ENCODE peak calls at places on chromosomes 12 and 14, in five cellular contexts. Z is IMR-90, L is H1, O is H9, X is neuronal stem cell. I is an unnamed sample.

GRCh38 chr12:60138526-60138925 is 542.7 kb downstream of the SLC16A7 start:
- DNase-seq in X (no peak), O (no peak), L (no peak), Z (no peak), I (no peak)

GRCh38 chr12:77608157-77608755 is 222.4 kb upstream of the NAV3 start:
- DNase-seq in Z (no peak), X (no peak), L (no peak), O (no peak), I (no peak)

GRCh38 chr12:4228122-4228580 is 45.4 kb upstream of the CCND2 start:
- DNase-seq in O (peak; percentile 91), L (peak; percentile 29), Z (no peak), X (no peak), I (no peak)

GRCh38 chr12:42794811-42795210 is 205.3 kb upstream of the PRICKLE1 start:
- DNase-seq in Z (peak; percentile 79), O (no peak), X (no peak), L (no peak), I (no peak)

GRCh38 chr14:101351146-101351545 is 210.1 kb upstream of the DIO3 start:
- DNase-seq in Z (no peak), O (no peak), X (no peak), L (no peak), I (no peak)

GRCh38 chr12:52628111-52628507 is 9.8 kb upstream of the KRT73 start:
- DNase-seq in O (peak; percentile 12), X (no peak), Z (no peak), L (no peak), I (no peak)

GRCh38 chr14:68379510-68380303 is 413.2 kb downstream of the ZFP36L1 start:
- DNase-seq in O (no peak), L (no peak), X (no peak), Z (no peak), I (no peak)

GRCh38 chr14:26794731-26795130 is 196.9 kb upstream of the NOVA1 start:
- DNase-seq in X (no peak), L (no peak), O (no peak), Z (peak; percentile 1), I (peak; percentile 27)

GRCh38 chr12:8917031-8917430 is 2.7 kb downstream of the PHC1 start:
- DNase-seq in O (no peak), X (no peak), L (no peak), Z (no peak), I (no peak)

GRCh38 chr14:22653012-22653621 is 9.0 kb upstream of the OR6J1 start:
- DNase-seq in O (peak; percentile 86), X (peak; percentile 63), Z (peak; percentile 74), L (peak; percentile 62), I (peak; percentile 76)

GRCh38 chr14:54676822-54677708 is 110.1 kb downstream of the SAMD4A start:
- DNase-seq in X (peak; percentile 71), Z (peak; percentile 96), O (peak; percentile 73), L (peak; percentile 61), I (peak; percentile 96)

GRCh38 chr14:51621654-51622053 is 30.1 kb upstream of the FRMD6 start:
- DNase-seq in X (no peak), L (no peak), O (no peak), Z (no peak), I (no peak)

GRCh38 chr14:22039938-22040780 is 366.5 kb upstream of the OR4E1 start:
- DNase-seq in X (no peak), Z (no peak), L (no peak), O (no peak), I (peak; percentile 1)

GRCh38 chr12:83086023-83086422 is 399.3 kb downstream of the TMTC2 start:
- DNase-seq in O (no peak), X (no peak), L (no peak), Z (no peak), I (no peak)

GRCh38 chr14:59631237-59631636 is 54.6 kb upstream of the CCDC175 start:
- DNase-seq in X (peak; percentile 17), L (no peak), O (peak; percentile 68), Z (no peak), I (peak; percentile 1)

GRCh38 chr14:59632381-59632780 is 55.8 kb upstream of the CCDC175 start:
- DNase-seq in X (peak; percentile 27), Z (peak; percentile 6), L (no peak), O (peak; percentile 66), I (peak; percentile 21)

GRCh38 chr14:59630281-59630963 is 53.8 kb upstream of the CCDC175 start:
- DNase-seq in O (peak; percentile 44), L (no peak), X (peak; percentile 53), Z (no peak), I (peak; percentile 1)

GRCh38 chr14:59638885-59639284 is 62.3 kb upstream of the CCDC175 start:
- DNase-seq in Z (no peak), L (no peak), O (no peak), X (no peak), I (no peak)

DNA sequence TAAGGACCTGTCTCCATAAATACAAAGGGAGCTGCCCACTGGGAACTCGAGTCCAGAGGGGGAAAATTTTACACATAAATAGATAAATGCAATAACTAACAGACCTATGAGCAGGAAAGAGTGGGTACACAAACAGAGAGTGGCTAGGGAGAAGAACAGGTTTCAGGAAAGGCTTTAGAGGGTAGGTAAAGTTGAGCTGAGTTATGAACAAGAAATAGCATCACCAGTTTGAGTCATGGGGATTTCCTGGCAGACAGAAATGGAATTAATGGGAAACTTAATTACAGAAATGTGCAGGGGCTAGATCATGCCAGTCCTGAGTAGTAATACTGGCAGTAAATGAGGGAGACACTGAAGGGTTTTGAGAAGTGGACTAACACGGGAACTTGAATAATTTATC is 58.0 kb upstream of the CCDC175 start:
- DNase-seq in X (no peak), L (no peak), Z (no peak), O (no peak), I (no peak)
- H3K27ac ChIP-seq in X (no peak overlapping the region), L (no peak overlapping the region), Z (no peak overlapping the region), O (no peak overlapping the region), I (no peak overlapping the region)

GRCh38 chr12:7089196-7089871 is 2.9 kb downstream of the C1R start:
- DNase-seq in X (no peak), L (no peak), Z (no peak), O (no peak), I (no peak)

GRCh38 chr12:7091660-7092228 is 501 bp downstream of the C1R start:
- DNase-seq in O (no peak), X (no peak), L (no peak), Z (no peak), I (no peak)

GRCh38 chr12:7090222-7090998 is 1.8 kb downstream of the C1R start:
- DNase-seq in L (no peak), X (no peak), Z (peak; percentile 55), O (peak; percentile 79), I (peak; percentile 38)

GRCh38 chr12:7092229-7092985 is at the start of gene C1R:
- DNase-seq in O (peak; percentile 71), Z (peak; percentile 92), X (peak; percentile 68), L (no peak), I (peak; percentile 89)

GRCh38 chr12:7091171-7091570 is 1.1 kb downstream of the C1R start:
- DNase-seq in L (no peak), Z (no peak), O (no peak), X (no peak), I (no peak)
- H2BK5ac ChIP-seq in L (no peak overlapping the region), Z (no peak overlapping the region), O (no peak overlapping the region), X (no peak overlapping the region), I (no peak overlapping the region)

GRCh38 chr12:122029620-122030426 is 8.1 kb downstream of the BCL7A start:
- DNase-seq in Z (no peak), O (no peak), L (no peak), X (no peak), I (no peak)

GRCh38 chr12:122032570-122032969 is 10.9 kb downstream of the BCL7A start:
- DNase-seq in X (no peak), Z (no peak), O (no peak), L (no peak), I (no peak)

GRCh38 chr12:122030427-122030825 is 8.7 kb downstream of the BCL7A start:
- DNase-seq in O (no peak), X (no peak), L (no peak), Z (no peak), I (no peak)

GRCh38 chr12:122028601-122029560 is 7.2 kb downstream of the BCL7A start:
- DNase-seq in Z (no peak), O (no peak), L (no peak), X (no peak), I (no peak)

DNA sequence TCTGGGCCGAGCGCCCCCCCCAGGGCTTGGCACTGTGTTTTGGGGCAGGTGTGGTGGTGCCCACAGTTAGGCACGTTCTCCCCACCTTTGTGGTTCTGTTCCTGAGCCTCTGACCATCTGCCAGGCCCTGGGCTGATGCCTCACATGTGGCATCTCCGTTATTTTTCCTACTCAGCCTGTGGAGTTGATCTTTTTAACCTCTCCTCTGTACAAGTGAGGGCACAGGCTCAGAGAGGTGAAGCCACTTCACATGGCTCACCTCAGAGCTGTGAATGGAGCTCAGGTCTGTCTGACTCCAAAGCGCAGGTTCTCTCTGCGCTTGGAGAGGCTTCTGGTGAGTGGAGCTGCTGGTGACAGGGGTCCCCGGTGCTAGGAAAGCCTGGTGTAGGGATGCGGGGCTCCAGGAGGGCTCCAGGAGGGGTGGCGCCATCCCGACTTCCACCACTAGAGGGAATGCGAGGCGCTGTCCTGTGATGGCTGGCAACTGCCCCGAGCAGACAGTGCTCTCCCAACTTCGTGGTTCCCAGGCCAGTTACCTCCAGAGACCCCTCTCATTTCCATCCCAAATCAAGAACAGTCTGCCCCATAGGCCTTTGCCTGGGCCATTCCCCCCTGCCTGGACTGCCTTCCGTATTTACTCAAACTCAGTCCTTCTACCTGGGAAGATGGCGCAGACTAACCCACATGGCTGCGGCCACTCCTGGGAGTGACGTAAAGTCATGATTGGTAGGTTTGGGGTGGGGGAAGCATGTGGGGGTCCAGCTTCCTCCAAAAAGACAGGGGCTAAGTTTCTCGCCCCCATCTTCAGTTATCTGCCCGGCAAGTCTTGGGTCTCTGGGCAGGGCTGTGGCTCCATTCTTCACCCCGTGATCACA is 9.9 kb downstream of the BCL7A start:
- DNase-seq in X (no peak), Z (no peak), O (peak; percentile 90), L (peak; percentile 36), I (peak; percentile 44)
- H3K27ac ChIP-seq in X (no peak overlapping the region), Z (no peak overlapping the region), O (no peak overlapping the region), L (no peak overlapping the region), I (no peak overlapping the region)

DNA sequence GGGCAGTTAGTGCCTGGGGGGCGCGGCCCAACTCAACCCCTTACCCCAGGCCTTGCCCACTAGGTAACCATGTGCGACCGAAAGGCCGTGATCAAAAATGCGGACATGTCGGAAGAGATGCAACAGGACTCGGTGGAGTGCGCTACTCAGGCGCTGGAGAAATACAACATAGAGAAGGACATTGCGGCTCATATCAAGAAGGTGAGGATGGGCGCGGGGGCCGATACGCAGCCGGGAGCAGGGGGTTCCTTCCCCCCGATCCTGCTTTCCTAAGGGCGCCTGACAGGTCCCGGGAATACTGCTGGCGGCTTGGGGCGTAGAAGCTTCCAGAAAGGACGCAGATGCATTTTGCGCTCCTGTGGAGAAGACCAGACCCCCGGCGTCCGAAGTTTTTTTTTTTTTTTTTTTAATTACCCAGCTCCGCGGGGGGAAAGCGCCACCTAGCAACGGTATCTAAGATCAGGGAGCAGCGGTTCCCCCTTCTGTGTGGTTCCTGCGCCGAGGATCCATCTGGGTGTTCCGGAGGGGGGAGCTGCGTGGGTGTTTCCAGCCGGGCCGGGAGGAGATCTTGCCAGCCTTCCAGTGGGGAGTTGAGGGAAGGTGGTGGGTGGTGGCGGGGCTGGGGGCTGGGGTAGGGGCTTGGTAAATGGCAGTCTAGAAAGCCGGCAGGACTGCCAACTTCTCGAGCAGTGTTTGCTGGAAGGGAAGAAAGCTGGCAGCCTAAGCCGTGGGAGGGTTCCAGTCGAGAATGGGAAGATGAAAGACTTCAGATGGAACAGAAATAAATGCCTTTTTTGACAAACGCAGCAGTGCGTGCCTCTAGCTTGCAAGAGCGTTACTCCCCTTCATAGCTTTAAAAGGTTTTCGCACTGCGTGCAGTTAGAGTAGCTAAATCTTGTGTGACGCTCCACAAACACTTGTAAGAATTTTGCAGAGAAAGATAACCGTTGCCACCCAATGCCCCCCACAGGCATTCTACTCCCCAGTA is 734 bp downstream of the DYNLL1 start:
- DNase-seq in Z (peak; percentile 56), O (peak; percentile 53), L (no peak), X (peak; percentile 70), I (peak; percentile 63)
- H2BK5ac ChIP-seq in Z (peak overlapping the region; percentile 73), O (no peak overlapping the region), L (peak overlapping the region; percentile 77), X (peak overlapping the region; percentile 30), I (no peak overlapping the region)

GRCh38 chr14:50344116-50344775 is 32.1 kb downstream of the DMAC2L start:
- DNase-seq in X (no peak), O (no peak), L (no peak), Z (peak; percentile 63), I (peak; percentile 68)
- H3K27ac ChIP-seq in X (no peak overlapping the region), O (no peak overlapping the region), L (no peak overlapping the region), Z (peak overlapping the region; percentile 93), I (no peak overlapping the region)

I was measured in mesenchymal stem cell.